ENCODE peak calls at places on chromosomes 2 and 18, in ten cellular contexts. One of them, this sample, is unnamed.

GRCh38 chr2:24456610-24457556 is 34.2 kb upstream of the NCOA1 start:
- DNase-seq in activated CD4-positive, alpha-beta T cell treated with anti-CD3 and anti-CD28 coated beads for 36 hours: peak
- DNase-seq in NCI-H2081: no peak
- DNase-seq in HEK293T: no peak
- DNase-seq in DMS 273 treated with DMSO at 0.1 percent for 48 hours: no peak
- DNase-seq in ureter: peak
- DNase-seq in GM04504: peak
- DNase-seq in T-helper 9 cell: no peak
- DNase-seq in lung: peak
- DNase-seq in GM10248: no peak
- DNase-seq in this sample: peak

GRCh38 chr2:25851740-25852503 is 26.4 kb downstream of the ASXL2 start:
- DNase-seq in activated CD4-positive, alpha-beta T cell treated with anti-CD3 and anti-CD28 coated beads for 36 hours: peak
- DNase-seq in NCI-H2081: peak
- DNase-seq in HEK293T: peak
- DNase-seq in DMS 273 treated with DMSO at 0.1 percent for 48 hours: peak
- DNase-seq in ureter: no peak
- DNase-seq in GM04504: peak
- DNase-seq in T-helper 9 cell: no peak
- DNase-seq in lung: no peak
- DNase-seq in GM10248: peak
- DNase-seq in this sample: no peak

GRCh38 chr2:128408349-128409305 is 90.0 kb upstream of the HS6ST1 start:
- DNase-seq in activated CD4-positive, alpha-beta T cell treated with anti-CD3 and anti-CD28 coated beads for 36 hours: no peak
- DNase-seq in NCI-H2081: no peak
- DNase-seq in HEK293T: no peak
- DNase-seq in DMS 273 treated with DMSO at 0.1 percent for 48 hours: no peak
- DNase-seq in ureter: peak
- DNase-seq in GM04504: peak
- DNase-seq in T-helper 9 cell: no peak
- DNase-seq in lung: peak
- DNase-seq in GM10248: no peak
- DNase-seq in this sample: no peak

GRCh38 chr2:235936493-235936892 is 231.7 kb downstream of the GBX2 start:
- DNase-seq in activated CD4-positive, alpha-beta T cell treated with anti-CD3 and anti-CD28 coated beads for 36 hours: peak
- DNase-seq in NCI-H2081: no peak
- DNase-seq in HEK293T: no peak
- DNase-seq in DMS 273 treated with DMSO at 0.1 percent for 48 hours: no peak
- DNase-seq in ureter: no peak
- DNase-seq in GM04504: no peak
- DNase-seq in T-helper 9 cell: no peak
- DNase-seq in lung: no peak
- DNase-seq in GM10248: no peak
- DNase-seq in this sample: no peak

GRCh38 chr2:222424281-222424728 is at the start of gene SGPP2:
- DNase-seq in activated CD4-positive, alpha-beta T cell treated with anti-CD3 and anti-CD28 coated beads for 36 hours: peak
- DNase-seq in NCI-H2081: peak
- DNase-seq in HEK293T: peak
- DNase-seq in DMS 273 treated with DMSO at 0.1 percent for 48 hours: no peak
- DNase-seq in ureter: no peak
- DNase-seq in GM04504: no peak
- DNase-seq in T-helper 9 cell: peak
- DNase-seq in lung: peak
- DNase-seq in GM10248: peak
- DNase-seq in this sample: no peak

GRCh38 chr2:17792515-17792914 is 23.7 kb upstream of the MSGN1 start:
- DNase-seq in activated CD4-positive, alpha-beta T cell treated with anti-CD3 and anti-CD28 coated beads for 36 hours: peak
- DNase-seq in NCI-H2081: no peak
- DNase-seq in HEK293T: no peak
- DNase-seq in DMS 273 treated with DMSO at 0.1 percent for 48 hours: no peak
- DNase-seq in ureter: no peak
- DNase-seq in GM04504: no peak
- DNase-seq in T-helper 9 cell: no peak
- DNase-seq in lung: no peak
- DNase-seq in GM10248: no peak
- DNase-seq in this sample: no peak

GRCh38 chr2:217809736-217810135 is 193.1 kb downstream of the TNS1 start:
- DNase-seq in activated CD4-positive, alpha-beta T cell treated with anti-CD3 and anti-CD28 coated beads for 36 hours: no peak
- DNase-seq in NCI-H2081: no peak
- DNase-seq in HEK293T: no peak
- DNase-seq in DMS 273 treated with DMSO at 0.1 percent for 48 hours: no peak
- DNase-seq in ureter: no peak
- DNase-seq in GM04504: no peak
- DNase-seq in T-helper 9 cell: no peak
- DNase-seq in lung: no peak
- DNase-seq in GM10248: no peak
- DNase-seq in this sample: no peak

GRCh38 chr2:238100049-238100820 is at the start of gene ESPNL:
- DNase-seq in activated CD4-positive, alpha-beta T cell treated with anti-CD3 and anti-CD28 coated beads for 36 hours: no peak
- DNase-seq in NCI-H2081: no peak
- DNase-seq in HEK293T: no peak
- DNase-seq in DMS 273 treated with DMSO at 0.1 percent for 48 hours: peak
- DNase-seq in ureter: peak
- DNase-seq in GM04504: no peak
- DNase-seq in T-helper 9 cell: no peak
- DNase-seq in lung: no peak
- DNase-seq in GM10248: no peak
- DNase-seq in this sample: peak

GRCh38 chr2:217858519-217859466 is 144.0 kb downstream of the TNS1 start:
- DNase-seq in activated CD4-positive, alpha-beta T cell treated with anti-CD3 and anti-CD28 coated beads for 36 hours: no peak
- DNase-seq in NCI-H2081: no peak
- DNase-seq in HEK293T: peak
- DNase-seq in DMS 273 treated with DMSO at 0.1 percent for 48 hours: no peak
- DNase-seq in ureter: peak
- DNase-seq in GM04504: peak
- DNase-seq in T-helper 9 cell: no peak
- DNase-seq in lung: peak
- DNase-seq in GM10248: no peak
- DNase-seq in this sample: peak

GRCh38 chr18:2223859-2224258 is 347.4 kb downstream of the METTL4 start:
- DNase-seq in activated CD4-positive, alpha-beta T cell treated with anti-CD3 and anti-CD28 coated beads for 36 hours: peak
- DNase-seq in NCI-H2081: peak
- DNase-seq in HEK293T: no peak
- DNase-seq in DMS 273 treated with DMSO at 0.1 percent for 48 hours: peak
- DNase-seq in ureter: no peak
- DNase-seq in GM04504: no peak
- DNase-seq in T-helper 9 cell: no peak
- DNase-seq in lung: no peak
- DNase-seq in GM10248: no peak
- DNase-seq in this sample: no peak

GRCh38 chr2:198054299-198054698 is 249.9 kb downstream of the PLCL1 start:
- DNase-seq in activated CD4-positive, alpha-beta T cell treated with anti-CD3 and anti-CD28 coated beads for 36 hours: peak
- DNase-seq in NCI-H2081: no peak
- DNase-seq in HEK293T: peak
- DNase-seq in DMS 273 treated with DMSO at 0.1 percent for 48 hours: no peak
- DNase-seq in ureter: no peak
- DNase-seq in GM04504: peak
- DNase-seq in T-helper 9 cell: peak
- DNase-seq in lung: no peak
- DNase-seq in GM10248: peak
- DNase-seq in this sample: no peak

This sample was measured in psoas muscle.